ENCODE peak calls at places on chromosome 10, in ten cellular contexts. H is AG04450, R is A549, I is upper lobe of right lung, O is brain microvascular endothelial cell, Y is fibroblast of lung, Z is psoas muscle, T is hepatocyte, P is sigmoid colon, A is mesenchymal stem cell. M is an unnamed sample.
A peak's percentile ranks its signal among the peaks of the same experiment; 100 is the strongest.

GRCh38 chr10:88989824-88990527 is 622 bp upstream of the FAS start:
- DNase-seq in O (peak; percentile 50), I (no peak), Y (peak; percentile 96), R (no peak), T (peak; percentile 58), H (peak; percentile 55), P (peak; percentile 77), Z (peak; percentile 47), A (peak; percentile 87), M (no peak)

GRCh38 chr10:119479048-119479394 is 63.5 kb downstream of the RGS10 start:
- DNase-seq in R (no peak), T (no peak), O (no peak), H (no peak), Z (no peak), A (peak; percentile 34), Y (no peak), I (no peak), P (peak; percentile 86), M (no peak)

GRCh38 chr10:11687357-11687771 is 54.8 kb upstream of the ECHDC3 start:
- DNase-seq in O (no peak), I (no peak), A (peak; percentile 12), R (no peak), H (no peak), T (peak; percentile 50), P (no peak), Y (no peak), Z (no peak), M (peak; percentile 92)

GRCh38 chr10:30687698-30688213 is 58.2 kb upstream of the LYZL2 start:
- DNase-seq in T (peak; percentile 85), I (peak; percentile 87), P (peak; percentile 88), O (peak; percentile 80), A (peak; percentile 80), H (peak; percentile 45), Z (peak; percentile 85), R (peak; percentile 83), Y (peak; percentile 74), M (peak; percentile 6)

GRCh38 chr10:84198206-84198915 is 4.0 kb downstream of the CDHR1 start:
- DNase-seq in T (no peak), O (no peak), Z (no peak), Y (no peak), H (no peak), R (no peak), P (no peak), A (no peak), I (peak; percentile 28), M (no peak)

GRCh38 chr10:929965-930364 is 1.5 kb downstream of the LARP4B start:
- DNase-seq in H (no peak), P (no peak), T (no peak), R (no peak), A (peak; percentile 14), I (no peak), Z (no peak), Y (no peak), O (no peak), M (no peak)

GRCh38 chr10:29621161-29621560 is 13.6 kb downstream of the SVIL start:
- DNase-seq in O (peak; percentile 77), I (no peak), Z (peak; percentile 79), A (peak; percentile 97), Y (no peak), H (no peak), P (peak; percentile 66), T (peak; percentile 67), R (peak; percentile 15), M (no peak)

GRCh38 chr10:107415446-107415845 is 250.9 kb upstream of the SORCS1 start:
- DNase-seq in T (no peak), Z (no peak), I (no peak), H (no peak), O (no peak), R (no peak), Y (no peak), A (no peak), P (no peak), M (no peak)

GRCh38 chr10:96229568-96230030 is 41.8 kb downstream of the BLNK start:
- DNase-seq in I (peak; percentile 90), Y (peak; percentile 69), A (peak; percentile 65), P (peak; percentile 81), H (peak; percentile 20), R (peak; percentile 84), T (peak; percentile 88), O (peak; percentile 68), Z (peak; percentile 83), M (peak; percentile 29)

GRCh38 chr10:128912568-128913311 is 554.3 kb upstream of the MGMT start:
- DNase-seq in T (no peak), O (no peak), I (no peak), Z (no peak), A (no peak), H (no peak), R (no peak), Y (no peak), P (no peak), M (no peak)

GRCh38 chr10:112958275-112958995 is 8.4 kb downstream of the TCF7L2 start:
- DNase-seq in Z (no peak), T (peak; percentile 50), P (no peak), I (no peak), O (peak; percentile 59), A (peak; percentile 91), H (peak; percentile 84), Y (peak; percentile 93), R (peak; percentile 60), M (no peak)

GRCh38 chr10:133308431-133309110 is at the start of the genes TUBGCP2 and ZNF511:
- DNase-seq in R (peak; percentile 87), Z (peak; percentile 95), A (peak; percentile 86), P (peak; percentile 94), O (peak; percentile 66), Y (peak; percentile 81), T (peak; percentile 94), H (no peak), I (peak; percentile 95), M (no peak)

GRCh38 chr10:88091490-88092061 is 228.2 kb downstream of the PTEN start:
- DNase-seq in T (no peak), Y (no peak), H (no peak), R (no peak), P (no peak), Z (no peak), I (no peak), A (no peak), O (no peak), M (peak; percentile 81)

DNA sequence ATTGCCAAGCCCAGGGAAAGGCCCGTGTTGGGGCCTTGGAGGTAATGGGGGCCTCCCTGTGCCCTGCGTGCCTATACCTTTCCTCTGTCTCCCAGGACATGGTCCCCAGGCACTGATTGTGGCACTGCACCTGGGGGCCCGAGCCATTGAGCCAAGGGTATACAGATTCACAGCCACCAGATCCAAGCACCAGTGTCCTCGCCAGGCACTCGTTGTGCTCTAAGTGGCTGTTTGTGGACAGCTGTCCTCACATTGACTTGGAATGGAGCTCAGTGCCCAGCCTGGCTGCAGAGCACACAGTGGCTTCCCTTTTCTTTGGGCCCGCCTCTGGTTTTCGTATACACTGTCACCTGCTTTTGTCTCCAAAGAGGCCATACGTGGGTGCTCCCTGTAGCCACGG is 72.0 kb upstream of the BTBD16 start:
- DNase-seq in R (no peak), I (no peak), A (no peak), P (no peak), Z (peak; percentile 69), T (no peak), O (no peak), H (no peak), Y (no peak), M (no peak)
- H3K27ac ChIP-seq in R (no peak overlapping the region), I (no peak overlapping the region), A (no peak overlapping the region), P (no peak overlapping the region), Z (peak overlapping the region; percentile 55), T (no peak overlapping the region), O (no peak overlapping the region), H (no peak overlapping the region), Y (no peak overlapping the region), M (no peak overlapping the region)

DNA sequence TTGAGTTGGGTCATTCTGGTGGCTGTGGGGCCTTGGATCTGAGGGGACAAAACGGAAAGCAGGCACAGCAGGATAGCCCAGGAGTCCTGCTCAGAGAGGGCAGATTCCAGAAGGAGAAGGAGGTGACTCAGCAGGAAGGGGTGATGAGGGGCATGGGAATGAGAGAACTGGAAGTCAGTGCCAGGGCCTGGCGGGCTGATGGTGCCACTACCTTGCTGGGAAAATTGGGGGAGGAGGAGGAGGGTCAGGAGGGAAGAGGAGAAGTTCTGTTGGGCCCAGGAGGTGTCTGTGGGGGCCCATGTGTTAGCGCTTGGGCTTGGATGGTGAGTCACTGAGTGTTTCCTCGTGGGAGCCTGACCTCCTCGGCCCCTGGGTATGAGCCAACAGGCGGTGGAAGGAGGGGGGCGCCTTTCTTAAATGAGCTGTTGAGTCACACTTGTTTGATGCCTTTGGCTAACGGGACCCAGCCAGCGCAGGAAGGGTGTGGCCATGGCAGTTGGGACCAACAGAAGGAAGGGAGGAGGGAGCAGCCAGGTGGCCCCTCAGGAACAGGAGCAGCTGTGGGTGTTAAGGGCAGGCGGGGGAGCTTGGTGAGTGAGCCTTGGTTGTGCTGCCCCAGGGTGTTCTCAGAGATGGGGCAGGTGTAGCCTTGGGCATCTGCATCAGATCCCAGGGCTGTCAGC is 130.0 kb upstream of the BTBD16 start:
- DNase-seq in T (peak; percentile 73), R (peak; percentile 98), Y (peak; percentile 95), O (peak; percentile 93), P (peak; percentile 97), Z (peak; percentile 98), A (peak; percentile 96), I (peak; percentile 88), H (peak; percentile 78), M (peak; percentile 29)
- H3K27ac ChIP-seq in T (no peak overlapping the region), R (peak overlapping the region; percentile 92), Y (peak overlapping the region; percentile 84), O (peak overlapping the region; percentile 75), P (peak overlapping the region; percentile 80), Z (peak overlapping the region; percentile 90), A (peak overlapping the region; percentile 35), I (peak overlapping the region; percentile 55), H (peak overlapping the region; percentile 91), M (peak overlapping the region; percentile 63)

DNA sequence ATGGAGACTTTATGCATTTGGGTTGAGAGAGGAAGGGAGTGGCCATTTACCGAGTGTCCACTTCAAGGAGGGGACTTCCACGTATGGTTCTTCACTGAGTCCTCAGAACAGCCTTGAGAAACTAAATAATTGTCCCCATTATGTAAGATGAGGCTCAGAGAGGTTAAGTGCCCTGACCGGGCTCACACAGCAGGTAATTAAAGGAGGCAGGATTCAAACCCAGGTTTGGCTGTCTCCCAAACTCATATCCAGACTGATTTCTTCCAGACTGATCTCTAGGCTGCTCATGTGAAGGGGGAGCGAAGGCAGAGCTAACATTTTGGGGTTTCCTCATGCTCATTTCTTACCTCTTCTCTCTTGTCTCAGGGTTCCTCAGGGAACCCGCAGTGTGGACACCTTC is 82.2 kb downstream of the CDH23 start:
- DNase-seq in H (no peak), Y (no peak), A (no peak), Z (no peak), O (no peak), I (no peak), T (no peak), R (no peak), P (no peak), M (no peak)
- H3K27ac ChIP-seq in H (no peak overlapping the region), Y (no peak overlapping the region), A (no peak overlapping the region), Z (no peak overlapping the region), O (no peak overlapping the region), I (no peak overlapping the region), T (no peak overlapping the region), R (no peak overlapping the region), P (no peak overlapping the region), M (no peak overlapping the region)

GRCh38 chr10:100009283-100009792 is 409 bp downstream of the DNMBP start:
- DNase-seq in H (no peak), R (peak; percentile 42), A (peak; percentile 75), I (peak; percentile 65), Y (peak; percentile 49), T (peak; percentile 87), Z (no peak), O (no peak), P (peak; percentile 80), M (no peak)
- H3K27ac ChIP-seq in H (peak overlapping the region; percentile 48), R (peak overlapping the region; percentile 92), A (peak overlapping the region; percentile 66), I (peak overlapping the region; percentile 75), Y (peak overlapping the region; percentile 84), T (peak overlapping the region; percentile 81), Z (peak overlapping the region; percentile 79), O (peak overlapping the region; percentile 79), P (peak overlapping the region; percentile 83), M (peak overlapping the region; percentile 93)